ENCODE peak calls at places on chromosomes 3 and 15, in nine cellular contexts. M, L, X, V, G, W, K, U and I are unnamed samples.

GRCh38 chr3:179589143-179589542 is 15.3 kb downstream of the MRPL47 start:
- DNase-seq in K (no peak), V (no peak), U (no peak), G (no peak), W (peak; percentile 62), M (no peak), L (no peak), X (no peak), I (no peak)

GRCh38 chr3:79183496-79183895 is 584.3 kb downstream of the ROBO1 start:
- DNase-seq in W (no peak), V (no peak), X (no peak), K (no peak), U (no peak), G (no peak), L (no peak), M (no peak), I (no peak)

GRCh38 chr15:23035964-23036566 is 3.3 kb downstream of the TUBGCP5 start:
- DNase-seq in K (peak; percentile 73), U (peak; percentile 48), V (peak; percentile 36), W (peak; percentile 68), M (peak; percentile 23), X (peak; percentile 28), L (no peak), G (peak; percentile 62), I (peak; percentile 77)

GRCh38 chr3:120348065-120348980 is 831 bp downstream of the LRRC58 start:
- DNase-seq in L (no peak), K (peak; percentile 44), W (peak; percentile 32), M (no peak), V (no peak), G (peak; percentile 6), X (no peak), U (peak; percentile 4), I (no peak)

GRCh38 chr3:195847061-195847950 is 35.6 kb upstream of the MUC4 start:
- DNase-seq in L (no peak), G (peak; percentile 83), X (no peak), M (no peak), V (peak; percentile 39), U (peak; percentile 60), K (peak; percentile 77), W (peak; percentile 60), I (no peak)

GRCh38 chr15:80958818-80959495 is 30.7 kb downstream of the MESD start:
- DNase-seq in U (no peak), W (no peak), L (peak; percentile 31), G (no peak), M (no peak), K (no peak), X (no peak), V (no peak), I (no peak)

GRCh38 chr3:169603661-169604060 is 59.9 kb downstream of the MECOM start:
- DNase-seq in V (no peak), K (no peak), M (no peak), X (no peak), G (no peak), W (no peak), U (no peak), L (no peak), I (no peak)

GRCh38 chr3:101868534-101869464 is 19.5 kb downstream of the NFKBIZ start:
- DNase-seq in U (no peak), G (no peak), K (no peak), L (no peak), V (peak; percentile 67), X (no peak), W (peak; percentile 15), M (no peak), I (no peak)

GRCh38 chr3:50372349-50372748 is 13.0 kb upstream of the TMEM115 start:
- DNase-seq in U (no peak), L (no peak), W (no peak), G (no peak), V (no peak), K (no peak), M (no peak), X (no peak), I (no peak)

GRCh38 chr3:183394150-183394549 is 34.3 kb downstream of the MCF2L2 start:
- DNase-seq in M (no peak), G (no peak), U (peak; percentile 37), V (no peak), L (no peak), K (no peak), X (no peak), W (no peak), I (no peak)

GRCh38 chr3:145716519-145716918 is 444.5 kb downstream of the PLOD2 start:
- DNase-seq in U (peak; percentile 87), W (peak; percentile 31), X (no peak), M (no peak), V (no peak), G (no peak), L (no peak), K (no peak), I (no peak)

GRCh38 chr3:111895079-111895478 is 36.0 kb downstream of the PHLDB2 start:
- DNase-seq in K (no peak), M (no peak), X (no peak), G (peak; percentile 16), U (peak; percentile 87), W (peak; percentile 70), L (no peak), V (no peak), I (no peak)

GRCh38 chr3:172287811-172288477 is 160.3 kb downstream of the GHSR start:
- DNase-seq in G (no peak), U (no peak), V (no peak), X (no peak), L (no peak), W (no peak), K (no peak), M (no peak), I (no peak)
- H3K36me3 ChIP-seq in G (peaks cover 98% of the 10 kb centered on the region), U (peaks cover 6% of the 10 kb centered on the region), V (peaks cover 27% of the 10 kb centered on the region), X (peaks cover 6% of the 10 kb centered on the region), L (peaks cover 23% of the 10 kb centered on the region), W (peaks cover 15% of the 10 kb centered on the region), K (peaks cover 45% of the 10 kb centered on the region), M (peaks cover 19% of the 10 kb centered on the region), I (peaks cover 2% of the 10 kb centered on the region)

DNA sequence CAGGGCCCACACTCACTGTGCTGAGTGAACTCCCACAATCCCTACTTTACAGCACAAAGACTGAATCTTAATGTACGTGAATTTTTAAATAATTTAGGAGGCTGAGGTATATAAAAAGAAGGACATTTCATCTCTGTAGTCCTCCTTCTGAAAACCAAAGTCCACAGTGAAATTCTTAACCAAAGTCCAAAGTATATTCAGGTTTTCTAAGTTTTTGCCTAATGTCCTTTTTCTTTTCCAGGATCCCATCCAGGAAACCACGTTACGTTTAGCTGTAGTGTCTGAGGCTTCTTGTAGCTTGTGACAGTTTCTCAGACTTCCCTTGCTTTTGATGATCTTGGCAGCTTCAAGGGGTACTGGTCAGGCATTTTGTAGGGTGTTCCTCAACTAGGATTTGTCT is 44.5 kb downstream of the SCAP start:
- DNase-seq in X (no peak), G (no peak), M (no peak), K (no peak), V (no peak), L (no peak), U (no peak), W (no peak), I (no peak)
- H3K36me3 ChIP-seq in X (peaks cover 55% of the 10 kb centered on the region), G (peaks cover 57% of the 10 kb centered on the region), M (peaks cover 54% of the 10 kb centered on the region), K (peaks cover 6% of the 10 kb centered on the region), V (peaks cover 74% of the 10 kb centered on the region), L (peaks cover 45% of the 10 kb centered on the region), U (peaks cover 9% of the 10 kb centered on the region), W (peaks cover 54% of the 10 kb centered on the region), I (peaks cover 18% of the 10 kb centered on the region)

DNA sequence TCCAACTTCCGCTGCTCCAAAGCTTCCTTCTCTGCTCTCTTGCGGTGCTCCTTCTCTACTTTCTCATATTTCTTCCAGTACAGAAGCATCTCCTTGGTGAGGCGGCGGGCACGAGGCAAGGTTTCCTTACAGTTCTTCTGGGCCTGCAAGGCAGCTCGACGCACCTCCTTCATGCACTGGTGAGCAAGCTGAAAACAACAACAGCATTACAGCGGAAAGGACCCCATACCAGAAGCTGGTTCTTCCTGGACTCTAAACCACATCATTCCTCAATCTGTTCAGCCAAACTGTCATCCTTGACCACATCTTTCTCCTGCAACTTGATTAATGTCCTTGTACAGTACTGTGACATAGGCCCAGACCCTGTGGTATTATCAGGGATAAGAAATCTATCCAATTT is 36.4 kb downstream of the INO80 start:
- DNase-seq in K (no peak), X (no peak), V (no peak), U (no peak), G (no peak), W (no peak), L (no peak), M (no peak), I (no peak)
- H3K36me3 ChIP-seq in K (peaks cover 88% of the 10 kb centered on the region), X (peaks cover 35% of the 10 kb centered on the region), V (peaks cover 100% of the 10 kb centered on the region), U (peaks cover 9% of the 10 kb centered on the region), G (peaks cover 78% of the 10 kb centered on the region), W (peaks cover 43% of the 10 kb centered on the region), L (peaks cover 89% of the 10 kb centered on the region), M (peaks cover 75% of the 10 kb centered on the region), I (peaks cover 13% of the 10 kb centered on the region)

DNA sequence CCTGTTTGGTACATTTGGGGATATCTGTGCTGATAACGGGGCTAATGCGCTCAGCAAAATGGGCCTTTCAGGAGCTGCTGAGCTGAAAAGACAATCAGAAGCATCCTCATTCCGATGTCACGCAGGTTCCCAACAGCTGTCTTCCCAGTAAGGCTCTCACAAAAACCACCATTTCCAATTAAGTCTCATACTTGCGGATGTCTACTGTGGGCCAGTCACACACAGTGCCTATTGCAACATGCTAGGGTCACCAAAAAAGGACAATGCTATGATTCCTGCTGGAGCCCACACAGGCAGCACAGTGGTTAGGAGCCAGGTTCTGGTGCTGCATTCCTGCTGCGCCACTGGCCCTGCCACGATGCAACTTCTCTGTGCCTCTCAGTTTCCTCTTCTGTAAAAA is 16.4 kb upstream of the LDHAL6B start:
- DNase-seq in K (peak; percentile 90), W (peak; percentile 82), G (no peak), X (no peak), U (no peak), M (no peak), L (no peak), V (no peak), I (no peak)
- H3K36me3 ChIP-seq in K (peaks cover 59% of the 10 kb centered on the region), W (peaks cover 37% of the 10 kb centered on the region), G (peaks cover 44% of the 10 kb centered on the region), X (no peaks in the 10 kb centered on the region), U (peaks cover 3% of the 10 kb centered on the region), M (no peaks in the 10 kb centered on the region), L (peaks cover 82% of the 10 kb centered on the region), V (peaks cover 73% of the 10 kb centered on the region), I (peaks cover 16% of the 10 kb centered on the region)

GRCh38 chr15:30984542-30984941 is 6.9 kb downstream of the MTMR10 start:
- DNase-seq in X (no peak), G (no peak), U (no peak), M (no peak), L (no peak), K (no peak), W (no peak), V (no peak), I (no peak)
- H3K36me3 ChIP-seq in X (peaks cover 7% of the 10 kb centered on the region), G (peaks cover 36% of the 10 kb centered on the region), U (peaks cover 6% of the 10 kb centered on the region), M (peaks cover 43% of the 10 kb centered on the region), L (peaks cover 10% of the 10 kb centered on the region), K (peaks cover 53% of the 10 kb centered on the region), W (peaks cover 20% of the 10 kb centered on the region), V (peaks cover 34% of the 10 kb centered on the region), I (no peaks in the 10 kb centered on the region)

GRCh38 chr3:130702985-130703384 is 43.6 kb downstream of the PIK3R4 start:
- DNase-seq in L (no peak), X (no peak), U (no peak), V (no peak), G (peak; percentile 80), M (no peak), K (no peak), W (no peak), I (no peak)
- H3K36me3 ChIP-seq in L (peaks cover 38% of the 10 kb centered on the region), X (peaks cover 13% of the 10 kb centered on the region), U (peaks cover 2% of the 10 kb centered on the region), V (peaks cover 74% of the 10 kb centered on the region), G (peaks cover 16% of the 10 kb centered on the region), M (peaks cover 51% of the 10 kb centered on the region), K (peaks cover 27% of the 10 kb centered on the region), W (peaks cover 8% of the 10 kb centered on the region), I (peaks cover 4% of the 10 kb centered on the region)